ENCODE peak calls at places on chromosome 21, in seven cellular contexts. E is H9, C is neural crest cell, N is fibroblast of lung, P is heart right ventricle, M is RWPE1, A is dorsolateral prefrontal cortex. L is an unnamed sample.

GRCh38 chr21:41965447-41966340 is 11.9 kb upstream of the C2CD2 start:
- DNase-seq in E (no peak), C (no peak), N (no peak), P (no peak), M (no peak), A (no peak), L (no peak)

GRCh38 chr21:18384771-18385170 is 18.8 kb downstream of the TMPRSS15 start:
- DNase-seq in E (no peak), C (no peak), N (no peak), P (no peak), M (peak; percentile 13), A (no peak), L (peak; percentile 37)

GRCh38 chr21:38850277-38850951 is 44.7 kb downstream of the ETS2 start:
- DNase-seq in E (no peak), C (no peak), N (no peak), P (no peak), M (no peak), A (no peak), L (no peak)

GRCh38 chr21:34722684-34723300 is 54.0 kb downstream of the CLIC6 start:
- DNase-seq in E (peak; percentile 70), C (peak; percentile 6), N (no peak), P (no peak), M (no peak), A (no peak), L (no peak)

GRCh38 chr21:20998886-20999285 is 677 bp downstream of the NCAM2 start:
- DNase-seq in E (no peak), C (no peak), N (no peak), P (no peak), M (no peak), A (no peak), L (no peak)

GRCh38 chr21:31557956-31558838 is 101.3 kb upstream of the SOD1 start:
- DNase-seq in E (peak; percentile 48), C (peak; percentile 55), N (no peak), P (no peak), M (peak; percentile 23), A (peak; percentile 65), L (peak; percentile 28)

GRCh38 chr21:16969636-16970035 is 543.2 kb upstream of the CXADR start:
- DNase-seq in E (no peak), C (no peak), N (no peak), P (no peak), M (no peak), A (no peak), L (peak; percentile 56)

GRCh38 chr21:41583274-41583790 is 75.4 kb upstream of the TMPRSS2 start:
- DNase-seq in E (no peak), C (no peak), N (no peak), P (no peak), M (peak; percentile 86), A (no peak), L (peak; percentile 13)

GRCh38 chr21:35932232-35932911 is 128.0 kb downstream of the SETD4 start:
- DNase-seq in E (no peak), C (no peak), N (peak; percentile 85), P (peak; percentile 27), M (peak; percentile 70), A (no peak), L (peak; percentile 91)

GRCh38 chr21:18204931-18205330 is 39.7 kb upstream of the CHODL start:
- DNase-seq in E (no peak), C (no peak), N (no peak), P (no peak), M (no peak), A (no peak), L (no peak)

GRCh38 chr21:17794631-17795030 is 24.5 kb downstream of the C21orf91 start:
- DNase-seq in E (no peak), C (no peak), N (no peak), P (no peak), M (no peak), A (no peak), L (no peak)

GRCh38 chr21:16454371-16454770 is 724.6 kb downstream of the USP25 start:
- DNase-seq in E (no peak), C (no peak), N (peak; percentile 42), P (no peak), M (no peak), A (no peak), L (peak; percentile 32)

GRCh38 chr21:34939673-34940321 is 109.3 kb downstream of the RUNX1 start:
- DNase-seq in E (no peak), C (no peak), N (no peak), P (no peak), M (no peak), A (no peak), L (no peak)

GRCh38 chr21:20739421-20739820 is 258.8 kb upstream of the NCAM2 start:
- DNase-seq in E (peak; percentile 43), C (no peak), N (no peak), P (no peak), M (peak; percentile 4), A (no peak), L (no peak)

GRCh38 chr21:38999148-38999547 is 184.1 kb downstream of the PSMG1 start:
- DNase-seq in E (no peak), C (no peak), N (no peak), P (no peak), M (no peak), A (no peak), L (no peak)

GRCh38 chr21:39197448-39197847 is 14.2 kb upstream of the PSMG1 start:
- DNase-seq in E (no peak), C (no peak), N (no peak), P (no peak), M (no peak), A (no peak), L (no peak)

GRCh38 chr21:35925497-35925896 is 134.8 kb downstream of the SETD4 start:
- DNase-seq in E (no peak), C (no peak), N (peak; percentile 58), P (no peak), M (peak; percentile 16), A (no peak), L (peak; percentile 77)

GRCh38 chr21:42352433-42353095 is 1.8 kb upstream of the TFF2 start:
- DNase-seq in E (no peak), C (no peak), N (no peak), P (no peak), M (no peak), A (no peak), L (no peak)

GRCh38 chr21:14842641-14843040 is 222.2 kb downstream of the NRIP1 start:
- DNase-seq in E (no peak), C (no peak), N (no peak), P (no peak), M (no peak), A (no peak), L (no peak)

GRCh38 chr21:14306143-14306907 is 76.6 kb downstream of the HSPA13 start:
- DNase-seq in E (no peak), C (no peak), N (peak; percentile 18), P (no peak), M (peak; percentile 10), A (no peak), L (no peak)

GRCh38 chr21:46477765-46478164 is 19.1 kb downstream of the DIP2A start:
- DNase-seq in E (no peak), C (no peak), N (peak; percentile 56), P (no peak), M (peak; percentile 72), A (no peak), L (no peak)

GRCh38 chr21:33327326-33327725 is 2.6 kb downstream of the IFNAR1 start:
- DNase-seq in E (no peak), C (no peak), N (no peak), P (no peak), M (no peak), A (no peak), L (no peak)

GRCh38 chr21:33325222-33326067 is 675 bp downstream of the IFNAR1 start:
- DNase-seq in E (no peak), C (peak; percentile 38), N (peak; percentile 67), P (peak; percentile 72), M (peak; percentile 50), A (peak; percentile 64), L (peak; percentile 67)

GRCh38 chr21:33327792-33328433 is 3.1 kb downstream of the IFNAR1 start:
- DNase-seq in E (no peak), C (no peak), N (no peak), P (no peak), M (no peak), A (no peak), L (no peak)

GRCh38 chr21:33324311-33325221 is at the start of gene IFNAR1:
- DNase-seq in E (peak; percentile 98), C (peak; percentile 98), N (peak; percentile 98), P (peak; percentile 99), M (peak; percentile 90), A (peak; percentile 96), L (peak; percentile 98)
- TF ChIP-seq CTCF in E (no peak), C (no peak), N (no peak), P (no peak), M (no peak), A (no peak), L (no peak)

DNA sequence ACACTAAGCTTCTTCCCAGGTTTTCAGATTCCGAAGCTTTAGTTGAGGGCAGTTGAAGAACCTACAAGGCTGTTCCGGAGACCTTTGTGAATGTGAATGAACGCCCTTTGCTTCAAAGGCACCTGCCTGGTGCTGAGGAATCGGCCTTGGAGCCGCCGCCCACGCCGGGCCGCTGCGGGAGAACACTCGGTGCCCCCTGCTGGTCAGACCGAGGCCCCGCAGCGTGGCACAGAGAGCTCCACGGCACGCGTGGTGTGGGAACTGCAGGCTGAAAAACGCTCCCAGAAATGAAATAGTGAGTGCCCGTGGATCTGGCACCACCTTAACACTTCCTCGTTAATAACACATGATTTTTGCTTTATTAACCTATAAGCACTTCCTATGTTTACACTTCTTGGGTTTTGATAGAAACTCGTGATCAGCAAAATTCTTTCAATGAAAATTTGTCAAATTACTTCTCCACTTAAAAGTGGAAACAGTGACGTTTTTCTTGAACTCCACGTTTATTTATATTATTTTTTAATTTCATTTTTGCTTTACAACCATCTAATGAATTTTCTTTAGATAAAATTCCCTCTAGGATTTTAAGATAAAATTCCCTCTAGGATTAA is 460.6 kb downstream of the DSCAM start:
- DNase-seq in E (peak; percentile 74), C (peak; percentile 65), N (no peak), P (peak; percentile 58), M (peak; percentile 8), A (peak; percentile 69), L (peak; percentile 9)
- TF ChIP-seq CTCF in E (peak; percentile 97), C (peak; percentile 99), N (peak; percentile 56), P (peak; percentile 71), M (peak; percentile 64), A (peak; percentile 45), L (peak; percentile 89)

DNA sequence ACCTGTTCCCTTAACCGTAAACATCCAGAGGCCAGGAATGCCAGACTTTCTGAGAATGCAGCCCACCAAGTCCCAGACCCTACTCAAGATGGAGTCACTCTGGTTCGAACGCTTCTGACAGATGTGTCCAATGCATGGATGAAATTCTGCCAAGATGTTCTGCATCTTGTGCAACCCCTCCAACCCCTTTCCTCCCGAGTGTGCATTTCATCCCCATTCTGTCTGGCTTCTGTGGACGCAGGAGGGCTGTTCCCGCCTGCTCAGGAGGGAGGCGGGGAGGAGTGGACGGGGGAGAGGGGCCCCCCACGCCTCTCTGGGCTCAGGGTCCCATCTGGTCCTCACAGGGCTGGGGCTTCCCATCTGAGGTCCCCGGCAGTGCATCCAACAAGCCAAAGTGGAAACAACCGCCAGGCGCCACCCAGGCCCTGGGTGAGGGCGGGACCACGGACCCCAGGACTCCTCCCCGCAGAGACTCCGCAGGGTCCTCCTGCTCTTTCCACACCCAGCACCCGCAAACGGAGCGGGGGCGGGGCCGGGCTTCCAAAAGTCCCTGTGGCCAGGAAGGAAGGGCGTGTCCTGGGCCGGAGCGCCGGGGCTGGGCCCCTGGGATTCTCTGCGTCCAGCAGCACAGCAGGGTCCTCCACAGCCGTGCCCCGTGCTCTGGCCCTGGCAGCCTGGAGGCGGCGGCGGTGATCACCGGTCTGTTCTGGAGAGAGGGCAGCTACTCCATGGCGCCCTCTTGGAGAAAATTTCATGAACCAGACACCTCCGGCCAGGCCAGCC is 27.7 kb upstream of the SUMO3 start:
- DNase-seq in E (peak; percentile 91), C (peak; percentile 58), N (peak; percentile 46), P (peak; percentile 81), M (peak; percentile 63), A (no peak), L (peak; percentile 48)
- TF ChIP-seq CTCF in E (peak; percentile 66), C (peak; percentile 48), N (peak; percentile 43), P (no peak), M (peak; percentile 46), A (no peak), L (peak; percentile 60)

GRCh38 chr21:44505673-44506278 is 34.2 kb downstream of the KRTAP10-1 start:
- DNase-seq in E (no peak), C (peak; percentile 32), N (no peak), P (no peak), M (no peak), A (no peak), L (no peak)
- TF ChIP-seq CTCF in E (no peak), C (no peak), N (no peak), P (no peak), M (no peak), A (no peak), L (no peak)

L was measured in astrocyte of the spinal cord.